ENCODE peak calls at places on chromosomes 12 and 14, in ten cellular contexts. J, T, A, B, D, Y, P, S, G and V are unnamed samples.

GRCh38 chr12:44015333-44015941 is 179.6 kb downstream of the TMEM117 start:
- DNase-seq in G (peak; percentile 12), Y (no peak), J (peak; percentile 66), S (no peak), T (peak; percentile 8), B (no peak), A (no peak), P (no peak), D (no peak), V (no peak)

GRCh38 chr14:77485901-77486678 is 12.5 kb downstream of the ISM2 start:
- DNase-seq in J (peak; percentile 61), Y (no peak), P (no peak), G (no peak), B (no peak), A (no peak), T (peak; percentile 20), S (no peak), D (no peak), V (no peak)

GRCh38 chr14:24095196-24096068 is 1.3 kb downstream of the PCK2 start:
- DNase-seq in T (no peak), A (no peak), P (no peak), J (peak; percentile 4), S (peak; percentile 88), G (peak; percentile 40), Y (peak; percentile 92), B (peak; percentile 32), D (peak; percentile 87), V (no peak)

GRCh38 chr12:67625004-67625403 is 23.5 kb upstream of the DYRK2 start:
- DNase-seq in J (no peak), G (no peak), A (no peak), S (no peak), B (no peak), T (no peak), P (no peak), D (no peak), Y (no peak), V (no peak)

GRCh38 chr12:82862069-82862841 is 175.5 kb downstream of the TMTC2 start:
- DNase-seq in B (no peak), Y (no peak), P (no peak), G (no peak), T (no peak), A (no peak), J (peak; percentile 43), D (no peak), S (no peak), V (no peak)

GRCh38 chr14:62687818-62688217 is 357.4 kb downstream of the KCNH5 start:
- DNase-seq in Y (no peak), D (no peak), T (no peak), J (no peak), G (no peak), A (no peak), S (no peak), P (no peak), B (no peak), V (no peak)

GRCh38 chr12:58298793-58299192 is 357.4 kb downstream of the ATP23 start:
- DNase-seq in G (no peak), J (no peak), P (no peak), B (no peak), Y (no peak), T (no peak), D (no peak), A (no peak), S (no peak), V (no peak)

GRCh38 chr12:113479578-113480335 is 8.1 kb upstream of the LHX5 start:
- DNase-seq in A (peak; percentile 25), T (no peak), B (no peak), S (peak; percentile 48), J (peak; percentile 41), P (peak; percentile 70), Y (no peak), D (peak; percentile 88), G (no peak), V (no peak)

DNA sequence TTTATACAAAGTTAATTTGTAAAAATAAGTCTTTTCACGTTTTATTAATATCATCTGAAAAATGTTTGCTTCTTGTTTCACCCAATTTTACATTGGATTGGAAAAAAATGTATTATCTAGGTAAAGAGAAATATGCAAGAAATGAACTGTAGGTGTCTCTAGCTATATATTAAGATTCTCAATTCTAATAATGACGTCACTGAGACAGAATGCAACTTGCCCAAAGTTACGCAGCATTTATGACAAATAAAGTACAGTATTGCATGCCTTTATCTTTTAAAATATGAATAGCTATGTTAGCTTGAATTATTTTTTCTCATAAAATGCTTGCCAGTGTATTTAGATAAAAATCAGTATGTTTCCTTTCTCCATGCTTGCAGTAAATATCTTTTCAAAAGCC is 728.8 kb downstream of the RERGL start:
- DNase-seq in S (no peak), T (no peak), J (no peak), D (no peak), B (no peak), Y (no peak), P (no peak), G (no peak), A (no peak), V (no peak)
- TF ChIP-seq CTCF in S (no peak), T (no peak), J (no peak), D (no peak), B (no peak), Y (no peak), P (no peak), G (no peak), A (no peak), V (no peak)

GRCh38 chr12:128531153-128531552 is 264.2 kb downstream of the TMEM132C start:
- DNase-seq in J (no peak), S (no peak), G (no peak), D (no peak), A (no peak), B (no peak), Y (no peak), P (no peak), T (no peak), V (no peak)
- TF ChIP-seq CTCF in J (no peak), S (no peak), G (no peak), D (peak; percentile 68), A (no peak), B (no peak), Y (no peak), P (no peak), T (no peak), V (no peak)

GRCh38 chr14:105333613-105334364 is 19.2 kb downstream of the PACS2 start:
- DNase-seq in B (no peak), G (no peak), T (no peak), A (no peak), Y (peak; percentile 56), J (no peak), P (no peak), S (no peak), D (no peak), V (no peak)

GRCh38 chr14:105331575-105332351 is 17.2 kb downstream of the PACS2 start:
- DNase-seq in D (no peak), T (no peak), G (no peak), Y (no peak), P (no peak), S (no peak), B (no peak), J (no peak), A (no peak), V (no peak)

GRCh38 chr14:105333020-105333490 is 18.5 kb downstream of the PACS2 start:
- DNase-seq in P (no peak), G (no peak), T (no peak), S (no peak), Y (no peak), B (no peak), A (no peak), D (no peak), J (no peak), V (no peak)

GRCh38 chr14:105330491-105330895 is 15.9 kb downstream of the PACS2 start:
- DNase-seq in D (no peak), J (peak; percentile 40), Y (peak; percentile 86), B (peak; percentile 59), P (peak; percentile 16), T (no peak), S (peak; percentile 56), G (no peak), A (no peak), V (no peak)

GRCh38 chr14:105332352-105332874 is 17.9 kb downstream of the PACS2 start:
- DNase-seq in P (no peak), Y (peak; percentile 67), S (no peak), A (no peak), D (no peak), B (no peak), J (no peak), T (no peak), G (no peak), V (no peak)
- TF ChIP-seq CTCF in P (no peak), Y (no peak), S (no peak), A (no peak), D (peak; percentile 34), B (no peak), J (no peak), T (no peak), G (no peak), V (no peak)

GRCh38 chr12:26046886-26047285 is 78.0 kb downstream of the BHLHE41 start:
- DNase-seq in S (no peak), G (no peak), T (no peak), J (no peak), B (no peak), Y (no peak), D (no peak), P (no peak), A (no peak), V (no peak)

GRCh38 chr12:26044007-26044394 is 80.8 kb downstream of the BHLHE41 start:
- DNase-seq in D (no peak), A (no peak), G (no peak), Y (no peak), B (no peak), P (no peak), T (no peak), J (peak; percentile 57), S (no peak), V (no peak)

GRCh38 chr12:26046203-26046602 is 78.6 kb downstream of the BHLHE41 start:
- DNase-seq in Y (no peak), D (no peak), J (no peak), P (no peak), A (no peak), G (no peak), T (no peak), B (no peak), S (no peak), V (no peak)

GRCh38 chr12:26044592-26044991 is 80.2 kb downstream of the BHLHE41 start:
- DNase-seq in P (no peak), T (no peak), B (no peak), Y (no peak), G (no peak), A (no peak), D (no peak), J (no peak), S (no peak), V (no peak)

DNA sequence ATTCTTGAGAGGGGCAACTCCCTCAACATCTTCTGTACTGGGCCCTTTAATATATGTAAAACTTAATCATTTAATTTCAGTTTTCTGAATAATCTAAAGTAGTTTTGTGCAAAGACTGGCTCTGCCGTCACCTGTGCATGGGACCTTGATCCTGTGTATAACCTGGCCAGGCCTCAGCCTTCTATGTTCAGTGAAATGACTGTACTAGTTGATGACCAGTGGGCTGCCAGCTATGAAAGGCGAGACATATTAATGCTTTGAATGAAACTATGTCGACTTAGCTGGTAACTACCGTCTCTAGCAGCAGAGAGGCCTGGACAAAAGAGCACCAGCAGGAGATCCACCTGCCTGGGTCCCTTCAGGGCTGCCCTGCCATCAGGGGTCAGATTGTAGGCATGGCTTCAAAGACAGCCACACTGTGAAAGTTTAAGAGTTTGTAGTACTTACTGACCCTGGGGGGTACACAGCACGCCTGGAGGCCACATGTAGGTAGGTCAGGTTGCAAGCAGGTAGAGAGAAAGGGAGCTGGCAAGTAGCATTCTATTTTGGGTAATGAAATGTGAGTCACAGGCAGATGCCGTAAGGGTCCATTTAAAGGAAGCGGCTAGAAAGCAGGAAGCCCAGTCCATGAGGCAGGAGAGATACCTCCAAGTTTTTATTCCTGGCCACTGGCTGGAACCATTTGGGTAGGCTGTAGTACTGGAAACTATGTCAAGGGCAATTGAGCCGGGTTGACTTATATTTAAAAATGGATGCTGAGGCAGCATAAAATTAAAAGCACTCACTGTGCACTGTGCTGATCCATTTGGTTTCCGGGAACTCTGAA is 77.2 kb downstream of the BHLHE41 start:
- DNase-seq in D (peak; percentile 84), S (no peak), G (no peak), T (no peak), J (no peak), A (no peak), Y (no peak), P (no peak), B (no peak), V (no peak)
- TF ChIP-seq CTCF in D (peak; percentile 60), S (no peak), G (no peak), T (no peak), J (no peak), A (no peak), Y (no peak), P (no peak), B (no peak), V (no peak)